ENCODE peak calls at places on chromosome 3, in four cellular contexts. K, Z, S and H are unnamed samples.

GRCh38 chr3:195845483-195845882 is 33.8 kb upstream of the MUC4 start:
- DNase-seq in S (no peak), Z (no peak), K (no peak), H (no peak)

GRCh38 chr3:194888916-194889315 is 203.2 kb downstream of the FAM43A start:
- DNase-seq in Z (no peak), S (no peak), K (no peak), H (no peak)

GRCh38 chr3:29176501-29176900 is 104.4 kb upstream of the RBMS3 start:
- DNase-seq in Z (no peak), S (no peak), K (no peak), H (no peak)

GRCh38 chr3:10265833-10266232 is 17.6 kb downstream of the TATDN2 start:
- DNase-seq in K (no peak), Z (no peak), S (no peak), H (no peak)

GRCh38 chr3:188448813-188449212 is 294.9 kb downstream of the LPP start:
- DNase-seq in K (no peak), Z (no peak), S (no peak), H (no peak)

GRCh38 chr3:182755308-182756106 is 37.8 kb upstream of the ATP11B start:
- DNase-seq in Z (no peak), S (no peak), K (no peak), H (no peak)

GRCh38 chr3:194054941-194055340 is 81.0 kb upstream of the HES1 start:
- DNase-seq in K (no peak), Z (no peak), S (no peak), H (no peak)

GRCh38 chr3:170021083-170021482 is 16.7 kb upstream of the GPR160 start:
- DNase-seq in K (peak; percentile 41), Z (no peak), S (no peak), H (no peak)

GRCh38 chr3:183475019-183475418 is 46.6 kb upstream of the MCF2L2 start:
- DNase-seq in K (no peak), Z (no peak), S (no peak), H (no peak)

GRCh38 chr3:99780749-99781148 is 36.9 kb upstream of the CMSS1 start:
- DNase-seq in K (no peak), Z (no peak), S (no peak), H (no peak)

GRCh38 chr3:87298111-87298718 is 21.8 kb upstream of the POU1F1 start:
- DNase-seq in Z (no peak), S (no peak), K (peak; percentile 32), H (no peak)

GRCh38 chr3:66107855-66108254 is 69.1 kb upstream of the MAGI1 start:
- DNase-seq in S (peak; percentile 33), Z (no peak), K (no peak), H (peak; percentile 60)

GRCh38 chr3:139434764-139435291 is 41.5 kb downstream of the RBP2 start:
- DNase-seq in Z (no peak), S (peak; percentile 33), K (no peak), H (peak; percentile 19)

GRCh38 chr3:15399970-15400369 is 27.4 kb downstream of the METTL6 start:
- DNase-seq in Z (no peak), K (no peak), S (no peak), H (no peak)

GRCh38 chr3:61634678-61635077 is 73.3 kb downstream of the PTPRG start:
- DNase-seq in S (no peak), K (no peak), Z (no peak), H (no peak)

GRCh38 chr3:109532257-109533216 is 195.2 kb upstream of the DPPA4 start:
- DNase-seq in K (no peak), Z (no peak), S (no peak), H (peak; percentile 1)

GRCh38 chr3:160435095-160435494 is 14.5 kb downstream of the TRIM59 start:
- DNase-seq in K (no peak), S (no peak), Z (no peak), H (no peak)

GRCh38 chr3:144590854-144591253 is 619.2 kb downstream of the DIPK2A start:
- DNase-seq in Z (no peak), K (no peak), S (peak; percentile 70), H (peak; percentile 58)

GRCh38 chr3:81592101-81592500 is 169.3 kb downstream of the GBE1 start:
- DNase-seq in S (no peak), Z (no peak), K (no peak), H (peak; percentile 7)

GRCh38 chr3:43893721-43894120 is 203.0 kb downstream of the ABHD5 start:
- DNase-seq in S (no peak), Z (no peak), K (no peak), H (no peak)

GRCh38 chr3:43959498-43960447 is 269.0 kb downstream of the ABHD5 start:
- DNase-seq in K (peak; percentile 73), Z (no peak), S (no peak), H (no peak)

GRCh38 chr3:112818289-112818688 is 28.4 kb downstream of the CD200R1L start:
- DNase-seq in Z (no peak), S (peak; percentile 35), K (no peak), H (no peak)